ENCODE peak calls at places on chromosomes 13 and 19, in six cellular contexts. Y is HFFc6, R is testis, Z is omental fat pad, I is AG10803, P is activated B cell treated with CpG ODN at 0.5 μM for 24 hours. M is an unnamed sample.

GRCh38 chr19:18523841-18524240 is 2.0 kb upstream of the ELL start:
- DNase-seq in Y (no peak), R (no peak), Z (no peak), I (no peak), P (no peak), M (no peak)

GRCh38 chr19:5803752-5804515 is 933 bp upstream of the NRTN start:
- DNase-seq in Y (peak), R (peak), Z (peak), I (peak), P (peak), M (peak)

GRCh38 chr19:19475845-19476828 is 39.2 kb downstream of the TSSK6 start:
- DNase-seq in Y (peak), R (no peak), Z (no peak), I (no peak), P (no peak), M (no peak)

GRCh38 chr13:80671773-80672172 is 330.8 kb upstream of the SPRY2 start:
- DNase-seq in Y (no peak), R (no peak), Z (no peak), I (no peak), P (no peak), M (no peak)

GRCh38 chr19:36772341-36773222 is at the start of gene ZNF850:
- DNase-seq in Y (peak), R (peak), Z (peak), I (peak), P (peak), M (peak)

GRCh38 chr13:43153436-43154082 is 130.2 kb downstream of the DNAJC15 start:
- DNase-seq in Y (peak), R (no peak), Z (no peak), I (peak), P (no peak), M (no peak)

GRCh38 chr19:6516659-6517291 is 14.1 kb upstream of the TNFSF9 start:
- DNase-seq in Y (peak), R (peak), Z (peak), I (peak), P (peak), M (peak)

GRCh38 chr13:49779721-49780120 is 12.8 kb downstream of the KPNA3 start:
- DNase-seq in Y (no peak), R (no peak), Z (no peak), I (no peak), P (no peak), M (no peak)

GRCh38 chr19:50531171-50531612 is 17.5 kb upstream of the ASPDH start:
- DNase-seq in Y (no peak), R (no peak), Z (no peak), I (no peak), P (no peak), M (no peak)

GRCh38 chr13:35840991-35841604 is 290.1 kb downstream of the DCLK1 start:
- DNase-seq in Y (no peak), R (peak), Z (no peak), I (peak), P (no peak), M (no peak)
- TF ChIP-seq CTCF in Y (no peak), R (no peak), Z (no peak), I (no peak), P (no peak), M (no peak)

DNA sequence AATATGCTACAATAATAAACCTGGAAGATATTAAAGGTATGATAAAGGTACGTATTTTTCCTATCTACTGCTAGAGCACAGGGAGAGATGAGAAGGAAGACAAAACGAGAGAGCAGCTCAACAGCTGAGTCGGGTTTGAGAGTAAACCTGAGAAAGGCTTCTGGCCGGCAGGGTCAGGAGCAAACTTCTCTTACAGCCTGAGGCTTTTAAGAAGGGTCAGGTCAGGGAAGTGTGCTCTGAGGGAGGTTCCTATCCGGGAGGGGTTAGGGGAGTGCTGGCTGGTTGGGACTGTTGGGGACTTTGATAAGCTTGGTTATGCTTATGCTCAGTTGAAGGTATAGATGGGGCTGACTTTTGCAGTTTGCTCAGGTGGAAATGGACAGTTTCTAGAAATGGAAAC is 77.7 kb upstream of the PRR20A start:
- DNase-seq in Y (no peak), R (no peak), Z (no peak), I (no peak), P (no peak), M (no peak)
- TF ChIP-seq CTCF in Y (no peak), R (no peak), Z (no peak), I (no peak), P (no peak), M (no peak)

GRCh38 chr13:20489185-20489820 is 36.4 kb downstream of the CRYL1 start:
- DNase-seq in Y (no peak), R (peak), Z (no peak), I (no peak), P (no peak), M (no peak)
- TF ChIP-seq CTCF in Y (peak), R (peak), Z (no peak), I (no peak), P (no peak), M (peak)

GRCh38 chr13:32031025-32031814 is at the start of gene FRY:
- DNase-seq in Y (peak), R (peak), Z (peak), I (peak), P (peak), M (peak)
- TF ChIP-seq CTCF in Y (peak), R (no peak), Z (no peak), I (peak), P (no peak), M (no peak)

GRCh38 chr19:38951187-38951586 is 20.4 kb downstream of the MRPS12 start:
- DNase-seq in Y (no peak), R (no peak), Z (no peak), I (no peak), P (no peak), M (no peak)
- TF ChIP-seq CTCF in Y (no peak), R (no peak), Z (no peak), I (no peak), P (no peak), M (no peak)

GRCh38 chr19:28264556-28264955 is 948.4 kb downstream of the UQCRFS1 start:
- DNase-seq in Y (no peak), R (no peak), Z (no peak), I (no peak), P (no peak), M (no peak)

GRCh38 chr19:28257396-28257795 is 955.6 kb downstream of the UQCRFS1 start:
- DNase-seq in Y (no peak), R (no peak), Z (no peak), I (no peak), P (no peak), M (no peak)

GRCh38 chr19:28258794-28259193 is 954.2 kb downstream of the UQCRFS1 start:
- DNase-seq in Y (no peak), R (no peak), Z (no peak), I (no peak), P (no peak), M (no peak)
- TF ChIP-seq CTCF in Y (no peak), R (no peak), Z (no peak), I (no peak), P (no peak), M (no peak)

GRCh38 chr13:99446242-99446641 is 55.0 kb upstream of the TM9SF2 start:
- DNase-seq in Y (no peak), R (no peak), Z (no peak), I (no peak), P (no peak), M (no peak)
- TF ChIP-seq CTCF in Y (no peak), R (no peak), Z (no peak), I (no peak), P (no peak), M (no peak)

GRCh38 chr19:55437410-55437809 is 5.7 kb downstream of the SHISA7 start:
- DNase-seq in Y (peak), R (peak), Z (no peak), I (peak), P (no peak), M (no peak)
- TF ChIP-seq CTCF in Y (no peak), R (no peak), Z (no peak), I (no peak), P (no peak), M (no peak)

GRCh38 chr13:104315606-104316005 is 1249.4 kb upstream of the SLC10A2 start:
- DNase-seq in Y (peak), R (no peak), Z (no peak), I (peak), P (no peak), M (no peak)

GRCh38 chr13:104320446-104320845 is 1254.2 kb upstream of the SLC10A2 start:
- DNase-seq in Y (no peak), R (no peak), Z (no peak), I (no peak), P (no peak), M (no peak)

GRCh38 chr13:104314926-104315535 is 1248.8 kb upstream of the SLC10A2 start:
- DNase-seq in Y (no peak), R (no peak), Z (no peak), I (no peak), P (no peak), M (no peak)

GRCh38 chr13:104321756-104322155 is 1255.5 kb upstream of the SLC10A2 start:
- DNase-seq in Y (no peak), R (no peak), Z (no peak), I (no peak), P (no peak), M (no peak)

GRCh38 chr13:104318121-104318520 is 1251.9 kb upstream of the SLC10A2 start:
- DNase-seq in Y (no peak), R (no peak), Z (no peak), I (no peak), P (no peak), M (no peak)
- TF ChIP-seq CTCF in Y (no peak), R (no peak), Z (no peak), I (no peak), P (no peak), M (no peak)

DNA sequence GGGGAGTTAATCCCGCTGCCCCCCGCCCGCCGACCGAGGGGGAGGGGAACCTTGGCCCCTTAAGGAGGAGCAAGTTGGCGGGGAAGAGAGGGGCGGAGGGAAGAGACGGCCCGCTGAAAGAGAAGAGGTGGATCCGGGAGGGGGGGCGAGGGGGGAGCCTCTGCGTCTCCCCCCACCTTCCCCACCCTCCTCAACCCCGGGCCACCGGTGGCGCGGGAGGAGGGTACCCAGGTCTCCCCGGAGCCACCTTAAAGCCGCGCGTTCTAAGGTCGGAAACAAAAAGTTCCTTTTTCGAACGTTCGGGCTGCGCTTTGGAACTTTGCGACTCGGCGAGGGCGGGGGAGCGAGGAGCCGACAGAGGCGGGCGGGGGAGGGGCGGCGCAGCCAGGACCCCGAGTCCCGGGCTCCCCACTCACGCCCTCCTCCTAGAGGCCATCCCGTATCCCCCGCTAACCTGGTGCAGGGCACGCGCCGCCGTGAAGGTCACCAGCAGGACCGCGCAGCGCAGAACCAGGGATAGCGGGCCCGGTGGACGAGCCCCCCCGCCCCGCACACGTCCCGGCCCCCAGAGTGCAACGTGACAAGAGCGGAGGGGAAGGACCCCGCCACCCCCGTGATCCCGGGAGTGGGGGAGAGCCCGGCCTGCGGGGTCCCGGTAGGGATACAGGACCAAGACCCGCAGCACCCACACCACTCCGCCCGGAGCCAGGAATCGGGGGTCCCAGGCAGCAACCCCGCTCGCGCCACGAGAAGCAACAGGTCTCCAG is 662 bp downstream of the ERF start:
- DNase-seq in Y (no peak), R (peak), Z (no peak), I (no peak), P (peak), M (peak)
- TF ChIP-seq CTCF in Y (peak), R (no peak), Z (no peak), I (no peak), P (no peak), M (no peak)

M was measured in natural killer cell.